ENCODE peak calls at places on chromosomes 3 and 15, in four cellular contexts. M is HTR-8/SVneo, Q is GM04504, I is frontal cortex. R is an unnamed sample.
A peak's percentile ranks its signal among the peaks of the same experiment; 100 is the strongest.

GRCh38 chr3:187186801-187187421 is 10.4 kb upstream of the RTP1 start:
- DNase-seq in M (peak; percentile 22), Q (peak; percentile 40), I (no peak), R (no peak)

GRCh38 chr3:46300461-46300789 is 53.5 kb upstream of the CCR2 start:
- DNase-seq in M (no peak), Q (no peak), I (no peak), R (no peak)

GRCh38 chr15:49323207-49323606 is 99.8 kb upstream of the FGF7 start:
- DNase-seq in M (no peak), Q (no peak), I (no peak), R (no peak)

GRCh38 chr3:49181351-49181750 is 10.0 kb downstream of the KLHDC8B start:
- DNase-seq in M (no peak), Q (no peak), I (no peak), R (no peak)

GRCh38 chr3:134426660-134427181 is 52.5 kb upstream of the AMOTL2 start:
- DNase-seq in M (no peak), Q (peak; percentile 49), I (no peak), R (peak; percentile 89)

GRCh38 chr3:17640466-17640865 is 102.0 kb downstream of the TBC1D5 start:
- DNase-seq in M (no peak), Q (no peak), I (no peak), R (no peak)

GRCh38 chr3:128075516-128076464 is 23.6 kb downstream of the SEC61A1 start:
- DNase-seq in M (peak; percentile 54), Q (peak; percentile 58), I (peak; percentile 85), R (peak; percentile 44)

GRCh38 chr15:101810905-101811304 is 1.1 kb upstream of the OR4F15 start:
- DNase-seq in M (peak; percentile 1), Q (no peak), I (no peak), R (no peak)

GRCh38 chr15:59550520-59550919 is 61.1 kb upstream of the GCNT3 start:
- DNase-seq in M (no peak), Q (no peak), I (no peak), R (no peak)

GRCh38 chr3:144816366-144816765 is 844.7 kb downstream of the DIPK2A start:
- DNase-seq in M (no peak), Q (no peak), I (no peak), R (no peak)

GRCh38 chr3:177615015-177615414 is 417.7 kb upstream of the TBL1XR1 start:
- DNase-seq in M (peak; percentile 37), Q (no peak), I (no peak), R (peak; percentile 50)

GRCh38 chr3:187261541-187261969 is 30.0 kb downstream of the MASP1 start:
- DNase-seq in M (no peak), Q (peak; percentile 75), I (no peak), R (no peak)

GRCh38 chr3:124745092-124745491 is 14.8 kb downstream of the UMPS start:
- DNase-seq in M (no peak), Q (no peak), I (no peak), R (no peak)

GRCh38 chr15:34795267-34796081 is at the start of gene ACTC1:
- DNase-seq in M (peak; percentile 32), Q (no peak), I (peak; percentile 22), R (peak; percentile 20)

GRCh38 chr15:24878153-24878552 is 76.6 kb upstream of the SNRPN start:
- DNase-seq in M (peak; percentile 18), Q (no peak), I (no peak), R (no peak)

R was measured in RCC 7860.